ENCODE peak calls at places on chromosomes 13 and 19, in five cellular contexts. B is adrenal gland, M is bronchial epithelial cell, X is HFF-Myc, Z is IMR-90. O is an unnamed sample.

GRCh38 chr13:99894835-99895427 is 76.6 kb downstream of the ZIC5 start:
- DNase-seq in B (no peak), X (no peak), Z (no peak), M (no peak), O (peak)

GRCh38 chr13:37201081-37201480 is 95.6 kb upstream of the CSNK1A1L start:
- DNase-seq in M (no peak), X (no peak), Z (no peak), B (no peak), O (no peak)

GRCh38 chr13:26465514-26465913 is 92.0 kb upstream of the WASF3 start:
- DNase-seq in Z (no peak), X (no peak), M (no peak), B (no peak), O (peak)

GRCh38 chr19:54035215-54036178 is 28.2 kb downstream of the VSTM1 start:
- DNase-seq in X (peak), Z (peak), M (peak), B (no peak), O (peak)

GRCh38 chr13:107574517-107575215 is 640.7 kb downstream of the LIG4 start:
- DNase-seq in M (no peak), Z (peak), B (no peak), X (no peak), O (no peak)

GRCh38 chr19:40542197-40542859 is 34.3 kb upstream of the SHKBP1 start:
- DNase-seq in M (no peak), Z (peak), X (peak), B (peak), O (peak)

GRCh38 chr13:71290963-71291937 is 575.8 kb downstream of the DACH1 start:
- DNase-seq in B (peak), X (no peak), Z (peak), M (peak), O (peak)

GRCh38 chr13:110813646-110814624 is 100.4 kb downstream of the ING1 start:
- DNase-seq in B (no peak), X (no peak), M (no peak), Z (no peak), O (no peak)

GRCh38 chr13:57470491-57470890 is 161.1 kb upstream of the PCDH17 start:
- DNase-seq in M (no peak), X (no peak), B (no peak), Z (no peak), O (no peak)

GRCh38 chr19:31223805-31224534 is 125.3 kb downstream of the TSHZ3 start:
- DNase-seq in X (peak), M (peak), Z (peak), B (no peak), O (peak)

GRCh38 chr13:20623000-20623399 is 56.0 kb downstream of the IFT88 start:
- DNase-seq in Z (no peak), X (no peak), B (no peak), M (no peak), O (no peak)

GRCh38 chr13:43469791-43470190 is 317.0 kb downstream of the ENOX1 start:
- DNase-seq in M (no peak), X (no peak), Z (peak), B (no peak), O (no peak)

GRCh38 chr13:71672527-71672926 is 194.5 kb downstream of the DACH1 start:
- DNase-seq in X (no peak), Z (peak), B (no peak), M (no peak), O (peak)

GRCh38 chr13:100440756-100441421 is 147.7 kb downstream of the GGACT start:
- DNase-seq in B (no peak), Z (peak), M (no peak), X (no peak), O (peak)

DNA sequence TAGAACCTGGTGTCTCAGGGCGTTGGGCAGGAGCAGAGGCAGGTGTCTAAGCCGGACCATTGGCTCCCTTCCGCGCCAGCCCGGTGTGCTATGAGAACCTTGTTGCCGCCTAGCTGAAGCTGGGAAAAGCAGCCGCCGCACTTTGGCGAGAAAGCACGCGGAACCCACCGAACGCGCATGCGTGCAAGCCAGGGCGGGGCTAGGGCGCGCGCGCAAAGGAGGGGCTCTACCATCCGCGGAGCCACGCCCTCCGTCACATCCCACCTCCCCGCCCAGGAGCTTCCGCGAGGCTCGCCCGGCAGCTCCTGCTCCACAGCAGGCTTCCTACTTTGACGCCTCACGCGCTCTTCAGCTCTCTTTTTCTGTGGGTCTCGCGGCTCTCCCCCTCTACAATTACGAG is 51.3 kb downstream of the WDR87 start:
- DNase-seq in B (peak), X (no peak), M (peak), Z (peak), O (peak)
- H3K4me3 ChIP-seq in B (no peak), X (no peak), M (no peak), Z (peak), O (no peak)

GRCh38 chr19:45913874-45914830 is at the start of gene NANOS2:
- DNase-seq in X (no peak), M (no peak), Z (no peak), B (no peak), O (peak)
- TF ChIP-seq CTCF in X (peak), M (no peak), Z (no peak), B (no peak), O (peak)

GRCh38 chr19:37505958-37506386 is 767 bp upstream of the ZNF793 start:
- DNase-seq in Z (no peak), B (no peak), X (no peak), M (no peak), O (no peak)

GRCh38 chr19:37511821-37512220 is 5.1 kb downstream of the ZNF793 start:
- DNase-seq in B (no peak), Z (no peak), X (no peak), M (no peak), O (no peak)

GRCh38 chr19:37506387-37507166 is at the start of gene ZNF793:
- DNase-seq in M (peak), Z (peak), X (no peak), B (peak), O (peak)

GRCh38 chr19:37511186-37511585 is 4.4 kb downstream of the ZNF793 start:
- DNase-seq in M (no peak), B (no peak), X (no peak), Z (no peak), O (no peak)

DNA sequence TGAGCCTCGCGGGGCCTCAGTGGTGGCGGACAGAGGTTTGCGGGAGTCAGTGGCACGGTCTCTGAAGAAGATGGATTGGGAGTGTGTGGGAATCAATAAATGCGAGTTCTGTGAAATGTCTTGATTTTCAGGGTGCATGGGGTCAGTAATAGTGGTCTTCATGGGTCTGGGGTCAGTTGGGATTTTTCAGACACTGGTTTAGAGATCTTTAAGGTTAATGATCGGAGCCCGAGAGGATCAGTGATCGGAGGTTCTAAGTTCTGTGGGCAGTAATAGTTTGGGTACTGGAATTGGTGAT is 377 bp downstream of the ZNF793 start:
- DNase-seq in M (no peak), B (no peak), Z (no peak), X (no peak), O (no peak)
- H3K4me3 ChIP-seq in M (peak), B (peak), Z (peak), X (peak), O (peak)

DNA sequence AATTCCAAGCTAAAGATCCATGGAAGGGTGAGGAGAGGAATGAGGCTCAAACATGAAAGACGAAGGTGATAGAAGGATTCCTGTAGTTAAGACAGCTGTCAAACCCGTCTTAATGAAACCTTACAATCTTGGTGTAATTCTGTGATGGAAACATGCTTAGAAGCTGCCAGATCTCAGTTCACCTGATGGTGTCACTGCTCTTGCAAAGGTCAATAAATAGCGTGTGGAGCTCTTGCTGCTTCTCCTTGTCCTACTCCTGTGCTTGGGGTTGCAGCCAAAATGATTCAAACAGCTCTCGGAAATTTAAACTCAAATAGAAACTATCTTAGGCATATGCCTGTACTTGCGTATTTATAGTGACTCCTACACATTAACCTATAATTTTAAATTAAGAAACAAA is 1705.0 kb downstream of the OLFM4 start:
- DNase-seq in M (no peak), X (no peak), Z (no peak), B (no peak), O (peak)
- TF ChIP-seq CTCF in M (no peak), X (no peak), Z (no peak), B (no peak), O (no peak)

GRCh38 chr13:98313938-98314292 is 136.8 kb upstream of the RNF113B start:
- DNase-seq in Z (no peak), X (no peak), M (peak), B (no peak), O (no peak)
- H3K4me3 ChIP-seq in Z (no peak), X (no peak), M (no peak), B (no peak), O (no peak)

GRCh38 chr19:28634031-28634328 is 579.0 kb downstream of the UQCRFS1 start:
- DNase-seq in X (no peak), B (no peak), M (no peak), Z (no peak), O (no peak)

GRCh38 chr19:28634837-28635236 is 578.1 kb downstream of the UQCRFS1 start:
- DNase-seq in B (no peak), X (no peak), Z (no peak), M (no peak), O (no peak)

GRCh38 chr19:28633223-28634030 is 579.5 kb downstream of the UQCRFS1 start:
- DNase-seq in B (peak), Z (peak), X (peak), M (peak), O (peak)

GRCh38 chr19:28631931-28632330 is 581.0 kb downstream of the UQCRFS1 start:
- DNase-seq in B (no peak), X (no peak), Z (no peak), M (no peak), O (no peak)

DNA sequence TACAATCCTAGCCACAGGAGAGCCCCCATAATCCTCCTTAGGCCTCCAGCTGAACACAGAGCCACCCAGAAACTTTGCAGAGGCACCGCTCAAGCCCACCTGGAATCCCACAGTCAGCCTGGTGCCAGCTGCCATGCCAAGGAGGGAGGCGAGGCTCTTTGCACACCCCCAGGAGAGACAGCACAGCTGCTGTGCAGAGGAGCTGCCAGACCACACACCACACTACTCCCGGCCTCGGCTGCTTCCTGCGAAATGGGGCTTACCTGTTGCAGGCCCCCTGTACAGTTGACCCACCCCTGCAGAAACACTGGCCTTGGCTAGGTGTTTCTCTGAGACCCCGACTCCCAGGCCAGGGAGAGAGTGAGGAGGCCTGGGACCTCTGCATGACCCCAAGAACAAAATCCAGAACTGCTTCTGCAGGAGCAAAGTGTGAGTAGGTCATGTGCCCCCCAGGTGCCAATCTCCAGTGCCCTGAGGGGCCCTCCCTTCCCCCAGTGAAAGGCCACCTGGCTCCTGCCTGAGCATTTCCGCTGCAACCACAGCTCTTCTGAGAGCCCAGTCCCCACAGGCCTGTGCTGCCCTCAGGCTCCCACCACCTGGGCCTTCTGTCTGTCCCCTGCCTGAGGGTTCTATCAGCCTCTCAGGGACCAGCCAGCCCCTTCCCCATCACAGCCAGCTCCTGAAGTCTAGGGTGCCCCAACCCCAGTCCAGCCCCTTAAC is 580.4 kb downstream of the UQCRFS1 start:
- DNase-seq in Z (no peak), M (no peak), X (no peak), B (no peak), O (no peak)
- TF ChIP-seq CTCF in Z (no peak), M (no peak), X (no peak), B (no peak), O (no peak)

GRCh38 chr13:41549491-41549890 is 92.1 kb downstream of the RGCC start:
- DNase-seq in B (no peak), Z (no peak), M (no peak), X (no peak), O (no peak)
- H3K4me3 ChIP-seq in B (no peak), Z (no peak), M (no peak), X (no peak), O (no peak)

DNA sequence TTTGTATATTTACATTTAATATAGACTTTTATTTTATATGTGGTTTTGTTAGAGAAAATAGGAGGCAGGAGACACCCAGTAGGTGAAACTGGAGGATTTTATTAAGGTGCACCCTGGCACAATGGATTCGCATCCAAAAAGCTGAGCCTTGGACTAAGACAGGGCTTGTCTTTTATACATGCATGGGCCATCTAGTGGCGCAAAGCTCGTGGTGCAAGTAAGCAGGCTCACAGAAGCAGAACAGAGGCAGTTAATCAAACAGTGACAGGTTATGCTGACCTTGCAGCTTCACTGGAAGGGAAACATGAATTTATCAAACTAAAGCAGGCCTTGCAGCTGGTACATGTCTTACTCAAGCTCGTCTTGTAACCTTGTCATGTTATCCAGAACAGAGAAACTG is 58.8 kb upstream of the ZNF681 start:
- DNase-seq in Z (peak), X (no peak), B (peak), M (peak), O (no peak)
- TF ChIP-seq CTCF in Z (no peak), X (peak), B (peak), M (peak), O (peak)

DNA sequence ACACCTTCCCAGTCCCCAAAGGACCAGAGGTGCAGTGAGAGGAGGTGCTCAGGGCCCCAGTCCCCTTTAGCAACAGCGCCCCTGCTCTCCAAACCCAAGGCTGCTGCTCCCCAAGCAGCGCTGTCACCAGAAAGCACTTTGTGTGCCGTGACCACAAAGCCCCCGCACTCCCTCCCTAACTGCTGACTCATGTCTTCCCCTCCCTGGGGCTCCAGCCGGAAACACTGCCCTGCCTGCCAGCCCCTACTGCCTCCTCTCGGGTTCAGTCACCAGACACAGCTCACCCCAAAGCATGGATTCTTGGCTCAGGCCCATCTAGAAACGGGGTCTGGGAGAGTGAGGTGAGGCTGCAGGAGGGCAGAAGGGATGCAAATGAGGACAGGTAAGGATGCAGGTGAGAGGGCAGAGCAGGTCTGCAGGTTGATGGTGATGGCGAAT is 4.9 kb upstream of the TNFSF14 start:
- DNase-seq in X (peak), M (peak), B (peak), Z (peak), O (peak)
- H3K4me3 ChIP-seq in X (no peak), M (no peak), B (no peak), Z (no peak), O (no peak)

DNA sequence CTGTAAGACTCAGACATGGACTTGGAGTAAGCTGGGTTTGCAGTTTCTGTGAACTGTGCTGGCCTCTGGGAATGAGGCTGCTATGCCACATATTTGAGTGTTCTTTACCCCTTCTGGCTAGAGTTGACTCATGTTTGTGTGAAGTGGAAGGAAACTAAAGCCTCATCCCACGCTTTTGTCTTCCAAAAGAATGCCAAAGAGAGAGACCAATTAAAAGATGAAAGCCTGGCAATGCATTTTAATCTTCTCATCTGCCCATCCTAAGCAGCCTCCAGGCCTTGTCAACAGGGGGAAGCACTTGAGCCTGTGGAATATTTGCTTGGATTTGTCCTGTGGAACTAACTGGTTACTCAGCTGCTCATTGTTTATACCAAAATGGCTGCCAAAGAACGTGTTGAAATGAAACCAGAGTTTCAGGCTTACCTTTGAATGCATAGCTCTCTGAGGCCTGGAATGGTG is 49.1 kb downstream of the LMO7 start:
- DNase-seq in X (peak), Z (peak), B (no peak), M (peak), O (peak)
- TF ChIP-seq CTCF in X (peak), Z (peak), B (no peak), M (peak), O (peak)

O was measured in cardiac fibroblast.